ENCODE peak calls at places on chromosomes 4 and X, in eight cellular contexts. M is lung; U is ovary; D is fibroblast of lung; W is GM23338; Y is heart left ventricle; C is cardiac muscle cell; E is naive thymus-derived CD4-positive, alpha-beta T cell. J is an unnamed sample.

GRCh38 chr4:57291911-57292310 is 181.7 kb upstream of the IGFBP7 start:
- DNase-seq in M (no peak), U (no peak), D (peak; percentile 75), W (no peak), Y (no peak), C (no peak), E (no peak), J (no peak)

GRCh38 chr4:76654796-76655195 is 219.8 kb downstream of the SHROOM3 start:
- DNase-seq in M (no peak), U (no peak), D (peak; percentile 67), W (no peak), Y (no peak), C (no peak), E (no peak), J (no peak)

GRCh38 chrX:925652-926061 is 286.8 kb downstream of the CRLF2 start:
- DNase-seq in M (peak; percentile 11), U (no peak), D (no peak), W (no peak), Y (no peak), C (no peak), E (no peak), J (no peak)

GRCh38 chr4:182969651-182970279 is 52.6 kb upstream of the DCTD start:
- DNase-seq in M (no peak), U (no peak), D (no peak), W (no peak), Y (no peak), C (no peak), E (no peak), J (no peak)

GRCh38 chr4:123621072-123621705 is 224.6 kb downstream of the SPRY1 start:
- DNase-seq in M (no peak), U (no peak), D (peak; percentile 87), W (no peak), Y (no peak), C (no peak), E (no peak), J (no peak)

GRCh38 chr4:14620567-14621138 is 381.6 kb upstream of the CPEB2 start:
- DNase-seq in M (no peak), U (no peak), D (no peak), W (peak; percentile 53), Y (no peak), C (no peak), E (no peak), J (no peak)

GRCh38 chr4:142875117-142875516 is 29.0 kb upstream of the INPP4B start:
- DNase-seq in M (no peak), U (no peak), D (no peak), W (peak; percentile 63), Y (no peak), C (no peak), E (no peak), J (no peak)

GRCh38 chr4:184537269-184538022 is 63.1 kb upstream of the IRF2 start:
- DNase-seq in M (peak; percentile 96), U (peak; percentile 99), D (peak; percentile 94), W (peak; percentile 96), Y (peak; percentile 98), C (peak; percentile 96), E (peak; percentile 90), J (peak; percentile 84)

GRCh38 chr4:118398226-118399090 is 45.7 kb upstream of the PRSS12 start:
- DNase-seq in M (no peak), U (no peak), D (no peak), W (no peak), Y (no peak), C (no peak), E (no peak), J (no peak)

GRCh38 chr4:8427761-8428287 is 12.7 kb downstream of the ACOX3 start:
- DNase-seq in M (peak; percentile 34), U (no peak), D (peak; percentile 68), W (peak; percentile 32), Y (peak; percentile 53), C (peak; percentile 59), E (no peak), J (no peak)

GRCh38 chr4:164012396-164013027 is 518.0 kb downstream of the TMA16 start:
- DNase-seq in M (no peak), U (no peak), D (peak; percentile 34), W (peak; percentile 84), Y (no peak), C (peak; percentile 71), E (peak; percentile 37), J (no peak)

GRCh38 chr4:7282094-7282370 is 89.7 kb downstream of the SORCS2 start:
- DNase-seq in M (no peak), U (no peak), D (no peak), W (no peak), Y (no peak), C (no peak), E (no peak), J (no peak)

GRCh38 chr4:26609398-26609797 is 25.5 kb downstream of the TBC1D19 start:
- DNase-seq in M (no peak), U (no peak), D (no peak), W (no peak), Y (no peak), C (no peak), E (no peak), J (no peak)

GRCh38 chr4:48189731-48190130 is 55.7 kb upstream of the TXK start:
- DNase-seq in M (no peak), U (no peak), D (no peak), W (no peak), Y (no peak), C (no peak), E (no peak), J (no peak)

GRCh38 chrX:53093177-53093655 is 726 bp upstream of the KANTR start:
- DNase-seq in M (peak; percentile 83), U (peak; percentile 78), D (peak; percentile 73), W (peak; percentile 83), Y (peak; percentile 76), C (peak; percentile 81), E (peak; percentile 74), J (no peak)

GRCh38 chr4:140153419-140153743 is 603 bp downstream of the MAML3 start:
- DNase-seq in M (no peak), U (no peak), D (no peak), W (no peak), Y (no peak), C (no peak), E (no peak), J (no peak)

GRCh38 chrX:153921070-153921469 is 5.0 kb downstream of the ARHGAP4 start:
- DNase-seq in M (no peak), U (no peak), D (no peak), W (no peak), Y (no peak), C (no peak), E (no peak), J (no peak)

GRCh38 chr4:123673971-123674370 is 277.4 kb downstream of the SPRY1 start:
- DNase-seq in M (no peak), U (no peak), D (peak; percentile 91), W (no peak), Y (no peak), C (no peak), E (no peak), J (no peak)

GRCh38 chrX:123422875-123423274 is 238.8 kb downstream of the GRIA3 start:
- DNase-seq in M (no peak), U (peak; percentile 13), D (peak; percentile 32), W (peak; percentile 28), Y (peak; percentile 15), C (peak; percentile 32), E (no peak), J (peak; percentile 8)

GRCh38 chr4:139077567-139078355 is 62.2 kb downstream of the NOCT start:
- DNase-seq in M (no peak), U (no peak), D (peak; percentile 11), W (no peak), Y (no peak), C (no peak), E (no peak), J (no peak)

GRCh38 chr4:121308828-121309227 is 72.0 kb downstream of the QRFPR start:
- DNase-seq in M (no peak), U (no peak), D (no peak), W (no peak), Y (no peak), C (no peak), E (no peak), J (no peak)

GRCh38 chr4:119518230-119518892 is 110.2 kb downstream of the PDE5A start:
- DNase-seq in M (no peak), U (no peak), D (no peak), W (peak; percentile 15), Y (no peak), C (no peak), E (no peak), J (no peak)
- H3K27ac ChIP-seq in M (no peak overlapping the region), U (no peak overlapping the region), D (peak overlapping the region; percentile 47), W (peak overlapping the region; percentile 28), Y (peak overlapping the region; percentile 38), C (no peak overlapping the region), E (no peak overlapping the region), J (no peak overlapping the region)

GRCh38 chrX:65674351-65674893 is 7.0 kb downstream of the MSN start:
- DNase-seq in M (no peak), U (no peak), D (peak; percentile 21), W (no peak), Y (no peak), C (peak; percentile 29), E (peak; percentile 50), J (no peak)
- H3K4me1 ChIP-seq in M (peaks cover 14% of the 10 kb centered on the region), U (peaks cover 5% of the 10 kb centered on the region), D (peaks cover 10% of the 10 kb centered on the region), W (peaks cover 4% of the 10 kb centered on the region), Y (peaks cover 95% of the 10 kb centered on the region), C (peaks cover 13% of the 10 kb centered on the region), E (peaks cover 62% of the 10 kb centered on the region), J (peaks cover 16% of the 10 kb centered on the region)

GRCh38 chr4:177171588-177171987 is 138.1 kb upstream of the NEIL3 start:
- DNase-seq in M (no peak), U (no peak), D (no peak), W (no peak), Y (no peak), C (no peak), E (no peak), J (no peak)
- H3K27ac ChIP-seq in M (no peak overlapping the region), U (no peak overlapping the region), D (no peak overlapping the region), W (no peak overlapping the region), Y (no peak overlapping the region), C (no peak overlapping the region), E (no peak overlapping the region), J (no peak overlapping the region)

GRCh38 chr4:173211838-173212237 is 43.2 kb downstream of the GALNT7 start:
- DNase-seq in M (no peak), U (no peak), D (peak; percentile 89), W (no peak), Y (no peak), C (peak; percentile 20), E (no peak), J (no peak)

GRCh38 chr4:173214661-173215060 is 46.0 kb downstream of the GALNT7 start:
- DNase-seq in M (no peak), U (no peak), D (peak; percentile 76), W (no peak), Y (no peak), C (no peak), E (no peak), J (no peak)

GRCh38 chr4:173214231-173214630 is 45.6 kb downstream of the GALNT7 start:
- DNase-seq in M (no peak), U (no peak), D (peak; percentile 33), W (no peak), Y (no peak), C (no peak), E (no peak), J (no peak)

GRCh38 chr4:173212379-173212778 is 43.8 kb downstream of the GALNT7 start:
- DNase-seq in M (no peak), U (no peak), D (peak; percentile 35), W (no peak), Y (no peak), C (no peak), E (no peak), J (no peak)

DNA sequence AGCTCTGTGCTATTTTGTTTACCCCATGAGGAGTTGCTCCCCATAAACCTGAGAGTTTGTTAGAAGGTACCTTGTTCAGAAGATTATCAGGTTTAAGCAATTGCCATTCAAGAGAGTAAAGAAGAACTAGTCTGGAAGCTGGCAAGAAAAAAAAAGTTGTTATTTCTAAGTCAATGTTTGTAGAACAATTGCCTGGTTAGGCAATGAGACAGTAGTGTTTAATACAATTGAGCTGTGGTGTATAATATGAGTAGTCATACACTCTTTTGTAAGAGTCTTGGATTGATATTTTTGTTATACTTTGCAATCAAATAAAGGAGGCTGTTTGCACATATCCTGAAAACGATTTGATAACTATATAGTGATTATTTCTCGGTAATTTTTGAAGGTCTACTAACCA is 44.7 kb downstream of the GALNT7 start:
- DNase-seq in M (no peak), U (no peak), D (no peak), W (no peak), Y (no peak), C (no peak), E (no peak), J (no peak)
- H3K4me1 ChIP-seq in M (peaks cover 2% of the 10 kb centered on the region), U (no peaks in the 10 kb centered on the region), D (no peaks in the 10 kb centered on the region), W (peaks cover 40% of the 10 kb centered on the region), Y (peaks cover 7% of the 10 kb centered on the region), C (peaks cover 18% of the 10 kb centered on the region), E (no peaks in the 10 kb centered on the region), J (peaks cover 86% of the 10 kb centered on the region)

J was measured in Panc1.